ENCODE peak calls at places on chromosomes 12 and 14, in five cellular contexts. I is stimulated activated naive CD8-positive, alpha-beta T cell treated with anti-CD3 and anti-CD28 coated beads, Interleukin-15, Interleukin-2, amounts not matched to agents 100 U/mL and 50 U/mL, for 24 hours; X is progenitor cell of endocrine pancreas; K is stimulated activated CD4-positive, alpha-beta T cell treated with anti-CD3 and anti-CD28 coated beads, Interleukin-12 subunit alpha, Interleukin-12 subunit beta, amount 100 ng/mL, for 48 hours; V is WTC11. C is an unnamed sample.

GRCh38 chr12:58564721-58565120 is 355.6 kb downstream of the LRIG3 start:
- DNase-seq in V (no peak), I (no peak), X (no peak), K (no peak), C (no peak)

GRCh38 chr12:108004368-108004767 is 124.7 kb upstream of the WSCD2 start:
- DNase-seq in X (no peak), K (no peak), V (no peak), I (no peak), C (peak)

GRCh38 chr12:109759595-109759994 is 46.0 kb downstream of the FAM222A start:
- DNase-seq in I (no peak), X (peak), K (no peak), V (peak), C (no peak)

GRCh38 chr14:91231446-91231845 is 13.1 kb downstream of the GPR68 start:
- DNase-seq in V (no peak), I (no peak), K (no peak), X (no peak), C (no peak)

GRCh38 chr14:71320734-71321555 is 413.7 kb downstream of the PCNX1 start:
- DNase-seq in K (no peak), V (peak), I (peak), X (peak), C (peak)

GRCh38 chr12:119249441-119249840 is 70.7 kb downstream of the HSPB8 start:
- DNase-seq in K (no peak), X (no peak), I (no peak), V (no peak), C (no peak)

GRCh38 chr12:48163150-48163747 is 5.9 kb upstream of the ASB8 start:
- DNase-seq in K (no peak), V (no peak), I (no peak), X (no peak), C (no peak)

GRCh38 chr14:64244279-64244678 is 49.9 kb downstream of the ESR2 start:
- DNase-seq in X (no peak), I (no peak), V (no peak), K (no peak), C (no peak)

GRCh38 chr14:84826349-84826748 is 703.6 kb upstream of the FLRT2 start:
- DNase-seq in I (no peak), K (no peak), X (no peak), V (no peak), C (no peak)

GRCh38 chr12:59459966-59460365 is 135.9 kb upstream of the SLC16A7 start:
- DNase-seq in X (no peak), K (no peak), V (no peak), I (no peak), C (no peak)

GRCh38 chr12:112190626-112191025 is 65.3 kb downstream of the TRAFD1 start:
- DNase-seq in V (no peak), K (no peak), X (no peak), I (no peak), C (no peak)

GRCh38 chr14:32329146-32329545 is at the start of gene AKAP6:
- DNase-seq in I (no peak), K (no peak), X (no peak), V (no peak), C (no peak)

GRCh38 chr14:101823511-101824120 is 62.1 kb downstream of the PPP2R5C start:
- DNase-seq in X (no peak), V (no peak), K (peak), I (peak), C (no peak)

GRCh38 chr12:68286396-68286795 is 33.0 kb upstream of the IL22 start:
- DNase-seq in X (no peak), K (no peak), V (no peak), I (no peak), C (no peak)

GRCh38 chr14:61887628-61888027 is 125.4 kb downstream of the SNAPC1 start:
- DNase-seq in X (no peak), V (no peak), I (no peak), K (no peak), C (no peak)